ENCODE peak calls at places on chromosomes 3 and 15, in eight cellular contexts. B is cardiac fibroblast; D is SK-N-SH; L is NCI-H774; U is activated CD8-positive, alpha-beta memory T cell treated with anti-CD3 and anti-CD28 coated beads for 24 hours; A is AG09319; Q is Peyer's patch; K is progenitor cell of endocrine pancreas. E is an unnamed sample.

GRCh38 chr3:190568036-190568435 is 54.2 kb downstream of the IL1RAP start:
- DNase-seq in B (no peak), D (no peak), L (no peak), U (no peak), A (no peak), Q (no peak), K (no peak), E (no peak)

GRCh38 chr3:45103753-45104714 is 42.1 kb downstream of the CDCP1 start:
- DNase-seq in B (no peak), D (no peak), L (no peak), U (no peak), A (no peak), Q (no peak), K (no peak), E (no peak)

GRCh38 chr3:132417695-132418520 is 606 bp downstream of the DNAJC13 start:
- DNase-seq in B (peak; percentile 81), D (peak; percentile 55), L (peak; percentile 9), U (no peak), A (no peak), Q (peak; percentile 77), K (no peak), E (peak; percentile 87)

GRCh38 chr15:60392986-60393811 is 4.6 kb downstream of the ANXA2 start:
- DNase-seq in B (peak; percentile 98), D (no peak), L (peak; percentile 45), U (no peak), A (peak; percentile 96), Q (peak; percentile 86), K (no peak), E (peak; percentile 74)

GRCh38 chr3:14980689-14981088 is 33.3 kb downstream of the NR2C2 start:
- DNase-seq in B (no peak), D (no peak), L (no peak), U (no peak), A (no peak), Q (no peak), K (no peak), E (no peak)

GRCh38 chr15:71250936-71251468 is 135.7 kb downstream of the THSD4 start:
- DNase-seq in B (no peak), D (peak; percentile 10), L (no peak), U (no peak), A (no peak), Q (no peak), K (no peak), E (no peak)

GRCh38 chr15:88835646-88836045 is 32.4 kb downstream of the ACAN start:
- DNase-seq in B (peak; percentile 41), D (no peak), L (no peak), U (no peak), A (no peak), Q (no peak), K (no peak), E (no peak)

GRCh38 chr15:59186501-59186900 is 20.1 kb upstream of the LDHAL6B start:
- DNase-seq in B (peak; percentile 66), D (no peak), L (no peak), U (no peak), A (no peak), Q (peak; percentile 2), K (no peak), E (no peak)

GRCh38 chr3:114718071-114718896 is 424.5 kb downstream of the TIGIT start:
- DNase-seq in B (no peak), D (no peak), L (no peak), U (no peak), A (no peak), Q (no peak), K (no peak), E (no peak)

GRCh38 chr15:45666119-45666875 is 31.5 kb downstream of the SQOR start:
- DNase-seq in B (no peak), D (no peak), L (no peak), U (no peak), A (no peak), Q (no peak), K (no peak), E (no peak)

GRCh38 chr3:132628157-132628556 is 31.1 kb downstream of the ACKR4 start:
- DNase-seq in B (no peak), D (no peak), L (no peak), U (no peak), A (no peak), Q (no peak), K (no peak), E (no peak)

GRCh38 chr3:80553211-80553610 is 785.4 kb upstream of the ROBO1 start:
- DNase-seq in B (no peak), D (no peak), L (no peak), U (no peak), A (no peak), Q (no peak), K (no peak), E (no peak)

GRCh38 chr3:25155696-25156471 is 272.2 kb upstream of the RARB start:
- DNase-seq in B (no peak), D (peak; percentile 54), L (no peak), U (no peak), A (no peak), Q (no peak), K (no peak), E (no peak)